ENCODE peak calls at places on chromosomes 7 and 10, in six cellular contexts. F is nephron progenitor cell, S is vagina, A is cardiac muscle cell, Q is PC-3, E is thoracic aorta. G is an unnamed sample.

GRCh38 chr7:133961724-133962123 is 165.4 kb upstream of the LRGUK start:
- DNase-seq in F (no peak), S (no peak), A (no peak), Q (no peak), E (no peak), G (no peak)

GRCh38 chr7:92633211-92633906 is 43.2 kb upstream of the FAM133B start:
- DNase-seq in F (no peak), S (no peak), A (no peak), Q (peak; percentile 91), E (no peak), G (no peak)

GRCh38 chr7:106901870-106902441 is 36.9 kb downstream of the PIK3CG start:
- DNase-seq in F (no peak), S (no peak), A (no peak), Q (no peak), E (no peak), G (no peak)

GRCh38 chr10:98078774-98079173 is 48.4 kb upstream of the CRTAC1 start:
- DNase-seq in F (no peak), S (no peak), A (no peak), Q (no peak), E (no peak), G (no peak)

GRCh38 chr10:48224979-48225560 is 49.4 kb downstream of the FRMPD2 start:
- DNase-seq in F (no peak), S (no peak), A (no peak), Q (no peak), E (no peak), G (no peak)

GRCh38 chr7:30146127-30146612 is 11.4 kb downstream of the MTURN start:
- DNase-seq in F (no peak), S (no peak), A (peak; percentile 34), Q (no peak), E (no peak), G (no peak)

GRCh38 chr7:85595639-85596268 is 408.9 kb upstream of the SEMA3D start:
- DNase-seq in F (no peak), S (no peak), A (peak; percentile 11), Q (peak; percentile 54), E (no peak), G (no peak)

GRCh38 chr10:47330366-47330765 is 8.1 kb downstream of the GDF2 start:
- DNase-seq in F (no peak), S (no peak), A (no peak), Q (no peak), E (no peak), G (no peak)

GRCh38 chr7:117777335-117778150 is 95.7 kb downstream of the CTTNBP2 start:
- DNase-seq in F (no peak), S (no peak), A (no peak), Q (peak; percentile 31), E (no peak), G (no peak)

GRCh38 chr7:29988391-29989256 is 977 bp downstream of the SCRN1 start:
- DNase-seq in F (peak; percentile 55), S (no peak), A (peak; percentile 42), Q (peak; percentile 51), E (no peak), G (peak; percentile 19)

GRCh38 chr10:50250058-50250854 is 1.1 kb downstream of the ASAH2 start:
- DNase-seq in F (no peak), S (no peak), A (no peak), Q (no peak), E (no peak), G (no peak)

GRCh38 chr7:158999496-158999895 is 143.1 kb downstream of the DYNC2I1 start:
- DNase-seq in F (no peak), S (no peak), A (no peak), Q (no peak), E (no peak), G (no peak)

GRCh38 chr7:105585850-105586500 is 4.7 kb upstream of the EFCAB10 start:
- DNase-seq in F (no peak), S (no peak), A (no peak), Q (no peak), E (no peak), G (no peak)
- TF ChIP-seq CTCF in F (no peak), S (no peak), A (no peak), Q (no peak), E (no peak), G (no peak)

DNA sequence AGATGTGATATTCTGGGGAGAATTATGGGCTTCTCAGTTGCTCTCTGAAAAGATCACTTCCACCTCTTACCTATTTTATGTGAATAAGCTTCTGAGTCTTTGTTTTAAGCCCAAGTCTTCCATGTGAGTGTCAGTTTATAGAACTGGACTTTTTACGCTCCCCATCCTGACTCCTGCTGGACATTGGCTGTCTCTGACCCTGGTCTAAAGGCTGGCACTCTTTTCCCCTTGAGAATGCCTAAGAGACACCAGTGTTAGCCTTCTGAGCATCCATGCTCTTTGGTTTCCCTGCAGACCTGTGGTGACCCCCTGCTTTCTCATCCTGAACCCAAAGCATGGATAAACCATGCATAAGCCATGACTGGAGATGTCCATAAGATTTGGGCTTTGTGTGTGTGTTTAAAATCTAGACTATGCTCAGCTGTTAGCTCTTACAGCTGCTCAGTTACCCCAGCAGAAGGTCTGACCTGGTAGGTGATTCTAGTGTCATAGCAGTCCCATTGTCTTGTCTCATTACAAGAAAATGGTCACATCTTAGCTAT is 148.6 kb upstream of the IMMP2L start:
- DNase-seq in F (no peak), S (no peak), A (no peak), Q (no peak), E (no peak), G (no peak)
- TF ChIP-seq CTCF in F (no peak), S (no peak), A (no peak), Q (no peak), E (no peak), G (no peak)

DNA sequence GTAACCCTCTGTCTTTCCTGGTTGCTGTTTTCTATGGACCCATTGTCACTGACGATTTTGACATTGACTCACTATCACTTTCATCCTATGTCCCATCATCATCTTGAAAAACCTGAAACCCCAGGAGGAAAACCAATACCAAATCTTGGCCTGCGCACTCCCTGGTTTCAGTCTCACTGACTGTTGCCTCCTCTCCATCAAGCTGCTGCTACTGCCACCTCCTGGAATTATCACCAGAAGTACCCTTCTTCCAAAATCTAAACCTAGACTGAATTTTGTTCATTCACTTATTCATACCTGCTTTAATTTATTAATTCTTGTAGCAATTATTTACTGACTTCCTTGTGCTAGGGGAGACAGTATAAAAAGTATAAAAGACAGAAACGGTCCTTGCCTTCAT is 44.5 kb upstream of the ACBD5 start:
- DNase-seq in F (no peak), S (no peak), A (peak; percentile 20), Q (peak; percentile 45), E (no peak), G (no peak)
- TF ChIP-seq CTCF in F (peak; percentile 12), S (no peak), A (peak; percentile 17), Q (peak; percentile 54), E (no peak), G (peak; percentile 24)

GRCh38 chr7:73839743-73840714 is 2.3 kb downstream of the METTL27 start:
- DNase-seq in F (no peak), S (no peak), A (no peak), Q (no peak), E (no peak), G (no peak)
- TF ChIP-seq CTCF in F (no peak), S (no peak), A (no peak), Q (no peak), E (no peak), G (peak; percentile 42)

GRCh38 chr7:130939285-130940095 is 205.5 kb upstream of the KLF14 start:
- DNase-seq in F (no peak), S (no peak), A (no peak), Q (peak; percentile 24), E (no peak), G (no peak)
- TF ChIP-seq CTCF in F (no peak), S (no peak), A (no peak), Q (no peak), E (no peak), G (no peak)

GRCh38 chr7:1028775-1029636 is 15.3 kb upstream of the GPR146 start:
- DNase-seq in F (no peak), S (peak; percentile 96), A (peak; percentile 67), Q (peak; percentile 91), E (peak; percentile 73), G (peak; percentile 36)

GRCh38 chr7:1026721-1027151 is 17.6 kb upstream of the GPR146 start:
- DNase-seq in F (no peak), S (no peak), A (no peak), Q (no peak), E (no peak), G (no peak)

GRCh38 chr7:1028044-1028770 is 16.1 kb upstream of the GPR146 start:
- DNase-seq in F (peak; percentile 95), S (no peak), A (peak; percentile 87), Q (peak; percentile 92), E (peak; percentile 66), G (peak; percentile 85)

GRCh38 chr7:1025747-1026581 is 18.4 kb upstream of the GPR146 start:
- DNase-seq in F (no peak), S (no peak), A (no peak), Q (no peak), E (no peak), G (no peak)

DNA sequence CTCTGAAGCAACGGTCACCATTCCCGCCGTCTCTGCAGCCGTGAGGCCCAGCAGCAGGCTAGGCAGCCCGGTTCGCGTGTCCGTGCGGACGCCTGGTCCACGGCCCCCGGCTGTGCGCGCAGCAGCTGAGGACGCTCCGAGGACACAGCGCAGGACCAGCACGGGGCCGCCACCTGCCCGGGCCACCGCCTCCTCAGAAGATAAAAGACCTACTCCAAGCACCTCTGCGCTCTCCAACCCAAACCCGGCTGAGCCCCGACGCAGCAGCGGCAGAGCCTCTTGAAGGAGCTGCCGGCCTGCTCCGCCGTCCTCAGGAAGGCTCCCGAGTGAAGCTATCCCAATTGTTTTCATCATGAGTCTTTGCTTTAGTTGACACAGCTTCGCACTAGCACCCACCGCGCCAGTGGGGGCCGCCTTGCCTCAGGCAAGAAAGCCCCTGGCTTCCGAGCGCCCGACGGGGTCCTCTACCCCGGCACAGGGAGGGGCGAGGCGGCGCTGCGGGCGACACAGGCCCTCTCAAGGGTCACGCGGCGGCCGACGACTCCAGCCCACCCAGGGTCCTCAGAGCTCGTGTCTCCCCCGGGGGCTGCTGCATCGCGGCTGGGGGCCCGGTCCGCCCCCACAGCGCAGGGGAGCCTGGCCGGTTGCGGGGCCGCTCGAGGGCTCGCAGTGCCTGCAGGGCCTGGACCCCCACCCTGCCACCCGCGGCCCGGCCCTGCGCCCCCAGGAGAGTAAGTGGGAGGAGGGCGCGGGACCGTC is 16.9 kb upstream of the GPR146 start:
- DNase-seq in F (peak; percentile 55), S (no peak), A (peak; percentile 56), Q (peak; percentile 27), E (no peak), G (no peak)
- TF ChIP-seq CTCF in F (no peak), S (no peak), A (no peak), Q (no peak), E (no peak), G (no peak)

DNA sequence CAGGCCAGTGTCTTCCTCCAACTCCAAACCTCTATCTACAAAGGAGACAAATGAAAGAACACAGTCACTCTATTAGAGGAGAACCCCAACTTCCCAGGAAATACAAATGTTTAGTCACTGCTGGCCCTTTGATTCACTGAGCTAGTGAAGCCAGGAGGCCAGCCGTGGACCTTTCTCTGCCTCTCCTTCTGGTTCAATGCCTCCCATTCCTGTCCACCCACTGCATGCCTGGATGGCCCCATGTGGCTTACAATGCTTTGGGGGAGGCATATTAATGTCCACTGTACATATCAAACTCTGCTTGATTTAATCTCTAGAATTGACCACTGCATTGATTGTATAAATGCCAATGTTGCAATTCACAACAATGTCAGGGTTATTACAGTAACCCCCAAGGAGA is 687.3 kb downstream of the KCNMA1 start:
- DNase-seq in F (no peak), S (no peak), A (no peak), Q (no peak), E (no peak), G (no peak)
- TF ChIP-seq CTCF in F (no peak), S (no peak), A (no peak), Q (no peak), E (no peak), G (no peak)